ENCODE peak calls at places on chromosomes 11 and 22, in four cellular contexts. N is H1, O is mesendoderm, R is IMR-90. M is an unnamed sample.

GRCh38 chr11:128336203-128336602 is 251.2 kb downstream of the ETS1 start:
- DNase-seq in N (no peak), O (peak; percentile 27), R (peak; percentile 82), M (peak; percentile 82)

GRCh38 chr22:49789289-49790141 is 38.2 kb downstream of the BRD1 start:
- DNase-seq in N (no peak), O (peak; percentile 12), R (peak; percentile 45), M (peak; percentile 74)

GRCh38 chr11:82986491-82986890 is 85.0 kb downstream of the DDIAS start:
- DNase-seq in N (no peak), O (no peak), R (no peak), M (no peak)

GRCh38 chr22:49614966-49615965 is 212.4 kb downstream of the BRD1 start:
- DNase-seq in N (no peak), O (no peak), R (no peak), M (no peak)

GRCh38 chr11:113193894-113194293 is 120.5 kb upstream of the TTC12 start:
- DNase-seq in N (no peak), O (no peak), R (no peak), M (no peak)

GRCh38 chr22:23229646-23230045 is 49.3 kb downstream of the BCR start:
- DNase-seq in N (no peak), O (no peak), R (no peak), M (no peak)

GRCh38 chr22:35589071-35589735 is 27.9 kb downstream of the MB start:
- DNase-seq in N (peak; percentile 31), O (peak; percentile 98), R (peak; percentile 77), M (peak; percentile 95)

GRCh38 chr11:21541226-21541625 is 651.7 kb upstream of the ANO5 start:
- DNase-seq in N (no peak), O (no peak), R (no peak), M (no peak)

GRCh38 chr11:81658722-81659121 is 1074.9 kb downstream of the FAM181B start:
- DNase-seq in N (no peak), O (peak; percentile 68), R (peak; percentile 9), M (no peak)

GRCh38 chr11:66555416-66555815 is 8.7 kb downstream of the ACTN3 start:
- DNase-seq in N (no peak), O (no peak), R (no peak), M (no peak)

GRCh38 chr11:132064987-132065620 is 694.7 kb downstream of the NTM start:
- DNase-seq in N (no peak), O (no peak), R (peak; percentile 99), M (peak; percentile 100)

GRCh38 chr11:1382831-1383607 is 6.7 kb upstream of the BRSK2 start:
- DNase-seq in N (no peak), O (peak; percentile 68), R (peak; percentile 79), M (peak; percentile 84)

GRCh38 chr11:114607753-114608459 is 12.3 kb upstream of the NXPE4 start:
- DNase-seq in N (no peak), O (no peak), R (no peak), M (no peak)

GRCh38 chr22:26484360-26484706 is 656 bp downstream of the SRRD start:
- DNase-seq in N (no peak), O (no peak), R (peak; percentile 31), M (no peak)

GRCh38 chr22:26481694-26482093 is 1.9 kb downstream of the HPS4 start:
- DNase-seq in N (no peak), O (no peak), R (no peak), M (no peak)

GRCh38 chr22:26482171-26482570 is 1.4 kb downstream of the HPS4 start:
- DNase-seq in N (no peak), O (no peak), R (no peak), M (no peak)

GRCh38 chr22:26483439-26484359 is at the start of the genes HPS4 and SRRD:
- DNase-seq in N (peak; percentile 62), O (peak; percentile 96), R (peak; percentile 88), M (peak; percentile 91)

DNA sequence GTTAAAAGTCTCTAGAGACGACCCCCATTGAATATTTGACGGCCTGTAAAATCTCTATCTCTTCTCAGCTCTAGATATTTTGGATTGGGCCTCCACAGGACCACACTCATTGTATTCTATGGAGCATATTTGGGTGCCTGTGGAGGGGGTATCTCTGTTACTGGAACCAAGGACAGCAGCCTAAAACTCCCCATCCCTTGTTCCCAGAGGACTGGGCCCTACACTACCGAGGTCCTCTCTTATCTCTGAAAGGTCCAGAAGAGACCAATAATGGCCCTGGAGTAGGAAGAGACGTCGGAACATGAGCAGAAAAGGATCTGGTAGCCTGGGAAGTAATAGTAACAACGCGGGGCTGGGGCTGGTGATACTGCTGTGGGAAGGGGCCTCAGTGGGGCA is 542 bp downstream of the HPS4 start:
- DNase-seq in N (no peak), O (peak; percentile 31), R (no peak), M (no peak)
- H2BK120ac ChIP-seq in N (no peak overlapping the region), O (no peak overlapping the region), R (peak overlapping the region; percentile 30), M (no peak overlapping the region)

DNA sequence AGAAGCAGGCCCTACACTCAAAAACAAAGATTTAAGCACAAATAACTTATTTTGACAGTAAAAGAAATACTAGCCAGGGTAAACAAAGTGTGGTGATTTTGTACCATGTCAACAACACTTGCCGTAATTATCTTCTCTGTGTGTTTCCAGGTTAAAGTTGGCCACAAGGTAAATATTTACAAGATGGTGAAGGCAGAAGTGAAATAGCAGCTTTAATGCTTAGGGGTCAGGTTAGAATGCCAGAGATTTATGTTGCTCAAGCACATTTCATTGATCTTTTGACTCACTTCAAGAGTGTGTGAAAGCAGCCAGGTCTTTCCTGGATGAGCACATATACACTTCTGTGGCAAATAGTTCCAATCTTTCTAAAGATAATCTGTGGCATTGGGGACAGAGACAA is 270.2 kb upstream of the LUZP2 start:
- DNase-seq in N (no peak), O (no peak), R (no peak), M (no peak)
- H2BK120ac ChIP-seq in N (no peak overlapping the region), O (no peak overlapping the region), R (no peak overlapping the region), M (no peak overlapping the region)

DNA sequence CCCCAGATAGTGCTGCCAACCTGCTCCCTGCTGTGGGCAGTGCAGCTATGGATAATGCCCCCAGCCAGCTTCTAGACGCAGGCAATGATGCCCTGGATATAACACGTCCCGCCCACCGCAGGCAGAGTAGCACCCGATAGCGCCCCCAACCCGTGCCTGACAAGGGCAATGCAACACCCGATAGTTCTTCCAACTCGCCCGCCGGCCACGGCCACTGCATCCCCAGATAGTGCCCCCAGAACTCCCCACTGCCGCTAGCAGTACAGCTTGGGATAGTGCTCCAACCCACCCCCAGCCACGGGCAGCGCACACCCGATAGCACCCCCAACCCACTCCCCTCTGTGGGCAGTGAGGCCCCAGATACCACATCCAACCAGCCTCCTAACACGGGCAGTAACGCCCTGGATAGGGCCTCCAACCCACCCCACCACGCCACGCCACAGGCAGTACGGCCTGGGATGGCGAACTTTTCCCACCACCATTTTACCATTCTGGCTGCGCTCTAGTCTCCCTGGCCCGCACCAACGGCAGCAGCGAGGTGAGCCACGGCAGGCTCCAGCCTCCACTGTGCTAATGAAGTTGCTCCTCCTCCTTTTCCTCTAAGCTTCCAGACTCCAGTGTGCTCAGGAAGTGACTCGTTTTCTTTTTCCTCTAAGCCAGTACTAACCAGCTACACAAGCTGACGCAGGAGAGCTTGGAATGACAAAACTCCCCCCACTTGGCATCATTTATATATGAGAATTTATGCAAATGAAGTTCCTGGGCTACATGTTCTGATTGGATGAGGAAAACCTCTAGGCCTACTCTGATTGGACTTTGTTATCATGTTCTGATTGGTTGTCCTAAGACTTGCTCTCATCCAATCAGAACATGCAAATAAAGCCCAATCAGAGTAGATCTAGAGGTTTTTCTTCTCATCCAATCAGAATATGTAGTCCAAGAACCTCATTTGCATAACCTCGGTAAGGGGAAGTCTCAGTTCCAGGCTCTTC is 3.0 kb upstream of the RFPL3 start:
- DNase-seq in N (no peak), O (peak; percentile 74), R (peak; percentile 67), M (peak; percentile 45)
- H2BK120ac ChIP-seq in N (peak overlapping the region; percentile 90), O (no peak overlapping the region), R (no peak overlapping the region), M (no peak overlapping the region)

GRCh38 chr11:18100926-18101656 is 4.8 kb downstream of the SAAL1 start:
- DNase-seq in N (no peak), O (peak; percentile 14), R (no peak), M (no peak)

GRCh38 chr11:18108254-18108653 is 2.4 kb upstream of the SAAL1 start:
- DNase-seq in N (no peak), O (no peak), R (no peak), M (no peak)

GRCh38 chr11:18105086-18105801 is 638 bp downstream of the SAAL1 start:
- DNase-seq in N (no peak), O (peak; percentile 8), R (no peak), M (peak; percentile 15)

GRCh38 chr11:18106688-18107087 is 806 bp upstream of the SAAL1 start:
- DNase-seq in N (no peak), O (no peak), R (peak; percentile 65), M (peak; percentile 58)

GRCh38 chr11:18105802-18106574 is at the start of gene SAAL1:
- DNase-seq in N (peak; percentile 46), O (peak; percentile 89), R (peak; percentile 67), M (peak; percentile 85)
- H2BK120ac ChIP-seq in N (peak within 1 kb of the TSS; percentile 54), O (no peak within 1 kb of the TSS), R (peak within 1 kb of the TSS; percentile 55), M (no peak within 1 kb of the TSS)

DNA sequence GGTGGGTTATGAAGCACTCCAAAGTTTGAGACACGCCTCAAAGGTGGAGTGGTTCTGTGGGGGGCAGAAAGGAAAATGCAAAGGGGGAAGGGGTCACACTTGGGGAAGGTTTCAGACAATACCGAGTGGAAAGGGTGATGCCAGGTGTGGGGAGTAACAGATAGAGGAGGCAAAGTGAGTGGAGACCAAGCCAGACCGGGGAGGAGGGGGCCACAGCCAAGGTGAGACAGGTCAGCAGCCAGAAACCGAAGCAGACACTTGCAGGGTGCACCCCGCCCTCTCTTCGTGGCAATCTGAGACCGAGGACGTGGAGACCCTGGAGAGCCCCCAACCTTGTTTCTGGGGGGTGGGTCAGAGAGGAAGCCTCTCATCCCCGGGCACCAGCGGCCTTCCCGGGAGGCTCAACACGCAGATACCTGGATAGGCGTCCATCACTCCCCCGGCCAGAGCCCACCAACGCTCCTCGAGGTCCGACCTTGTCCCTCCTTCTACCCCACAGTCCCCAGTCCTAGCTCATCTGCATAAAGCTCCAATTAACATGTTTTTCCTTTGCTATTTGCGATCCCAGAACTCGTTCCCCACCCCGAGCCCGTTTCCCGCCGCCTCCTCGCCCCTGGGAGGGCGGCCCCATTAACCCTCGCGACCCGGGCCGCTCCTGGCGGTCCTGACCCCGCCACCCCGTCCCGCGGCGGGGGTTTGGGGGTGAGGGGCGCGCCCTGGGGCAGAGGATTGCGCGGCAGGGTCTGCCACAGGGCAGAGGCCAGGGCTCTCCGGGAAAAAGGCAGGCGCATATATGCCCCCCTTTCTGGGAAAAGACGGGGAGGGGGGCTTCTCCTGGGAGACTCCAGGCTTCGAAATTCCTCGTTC is 21.8 kb downstream of the RTN4RL2 start:
- DNase-seq in N (no peak), O (no peak), R (no peak), M (no peak)
- H2BK120ac ChIP-seq in N (no peak overlapping the region), O (peak overlapping the region; percentile 33), R (no peak overlapping the region), M (no peak overlapping the region)

GRCh38 chr11:11409224-11409623 is 56.2 kb upstream of the CSNK2A3 start:
- DNase-seq in N (no peak), O (no peak), R (no peak), M (no peak)
- H2BK120ac ChIP-seq in N (no peak overlapping the region), O (no peak overlapping the region), R (no peak overlapping the region), M (no peak overlapping the region)

GRCh38 chr11:63839508-63840355 is 822 bp downstream of the MARK2 start:
- DNase-seq in N (no peak), O (no peak), R (no peak), M (peak; percentile 30)
- H2BK120ac ChIP-seq in N (no peak overlapping the region), O (no peak overlapping the region), R (no peak overlapping the region), M (no peak overlapping the region)

DNA sequence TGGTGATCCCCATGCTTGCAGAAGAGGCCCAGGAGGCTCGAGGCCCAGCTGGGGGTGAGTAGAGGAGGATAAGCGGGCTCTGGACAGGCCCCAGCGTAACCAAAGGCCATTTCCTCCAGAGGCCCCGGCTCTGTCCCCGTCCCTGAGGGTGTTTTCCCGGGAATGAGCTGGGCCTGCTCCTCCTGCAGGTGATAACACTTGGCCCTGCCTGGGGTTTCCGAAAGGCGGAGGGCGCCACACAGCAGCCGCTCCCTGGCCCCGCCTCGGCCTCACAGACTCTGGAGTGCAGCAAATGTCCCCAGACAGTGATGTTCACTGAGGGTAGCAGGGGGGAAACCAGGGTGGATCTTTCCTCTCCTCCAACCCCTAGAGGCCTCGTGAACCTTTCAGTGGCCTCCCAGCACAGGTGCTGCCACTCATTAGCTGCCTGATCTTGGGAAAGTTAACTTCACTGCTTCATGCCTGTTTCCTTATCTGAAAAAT is 10.5 kb upstream of the MGAT3 start:
- DNase-seq in N (no peak), O (peak; percentile 69), R (no peak), M (no peak)
- H2BK120ac ChIP-seq in N (no peak overlapping the region), O (no peak overlapping the region), R (no peak overlapping the region), M (no peak overlapping the region)

M was measured in mesenchymal stem cell.